ENCODE peak calls at places on chromosomes 4 and X, in four cellular contexts. S is suprapubic skin, L is A549, Q is SK-N-SH. G is an unnamed sample.
A peak's percentile ranks its signal among the peaks of the same experiment; 100 is the strongest.

GRCh38 chr4:8645753-8646124 is 53.2 kb downstream of the CPZ start:
- DNase-seq in S (peak; percentile 57), L (no peak), Q (no peak), G (no peak)

GRCh38 chr4:73872331-73873108 is 3.3 kb downstream of the CXCL1 start:
- DNase-seq in S (no peak), L (no peak), Q (no peak), G (no peak)

GRCh38 chrX:97685753-97686152 is 802.0 kb downstream of the RPA4 start:
- DNase-seq in S (no peak), L (peak; percentile 39), Q (peak; percentile 41), G (no peak)

GRCh38 chrX:110218591-110218990 is 99.3 kb downstream of the AMMECR1 start:
- DNase-seq in S (no peak), L (peak; percentile 20), Q (no peak), G (no peak)

GRCh38 chr4:176988226-176988625 is 195.5 kb upstream of the VEGFC start:
- DNase-seq in S (no peak), L (peak; percentile 87), Q (no peak), G (no peak)

GRCh38 chrX:31483336-31483735 is 411.5 kb upstream of the FTHL17 start:
- DNase-seq in S (no peak), L (no peak), Q (no peak), G (no peak)

GRCh38 chrX:20521245-20521644 is 254.5 kb upstream of the RPS6KA3 start:
- DNase-seq in S (no peak), L (peak; percentile 48), Q (no peak), G (no peak)

GRCh38 chr4:1416948-1417260 is 10.7 kb upstream of the NKX1-1 start:
- DNase-seq in S (no peak), L (no peak), Q (peak; percentile 27), G (no peak)

DNA sequence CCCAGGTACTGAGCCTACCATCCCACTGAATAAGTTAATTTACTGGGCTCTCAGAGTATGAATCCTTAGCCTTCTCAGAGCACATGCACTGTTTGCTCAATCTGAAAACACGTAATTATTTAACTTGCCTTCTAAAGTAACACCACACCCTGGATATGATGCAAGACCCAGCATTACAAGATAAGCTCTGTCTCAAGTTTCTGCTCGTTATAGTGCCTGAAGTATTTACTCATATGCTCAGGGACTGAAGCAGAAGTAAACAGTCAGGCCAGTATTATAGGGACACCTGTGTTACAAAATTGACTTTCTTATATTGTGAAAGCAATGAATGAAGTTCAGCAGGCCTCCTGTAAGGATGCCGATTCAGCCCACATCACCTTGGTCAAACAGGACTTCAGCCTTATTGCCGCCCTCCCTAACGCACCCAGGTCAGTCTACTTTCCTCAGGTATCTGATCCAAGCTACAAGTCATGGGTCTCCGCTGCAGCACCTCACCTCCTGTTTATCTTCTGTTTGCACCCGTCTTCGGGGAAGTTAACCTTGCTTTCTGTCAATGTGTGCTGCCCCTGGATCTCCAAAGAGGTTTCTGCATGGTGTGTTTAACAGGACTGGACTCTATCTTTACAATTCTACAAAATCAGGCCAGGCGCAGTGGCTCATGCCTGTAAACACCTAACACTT is 42.9 kb upstream of the KLF3 start:
- DNase-seq in S (no peak), L (peak; percentile 87), Q (no peak), G (peak; percentile 69)
- TF ChIP-seq EP300 in S (no peak), L (peak; percentile 67), Q (no peak), G (peak; percentile 21)

GRCh38 chr4:5774416-5775056 is 63.5 kb downstream of the EVC start:
- DNase-seq in S (peak; percentile 13), L (no peak), Q (no peak), G (no peak)
- TF ChIP-seq EP300 in S (no peak), L (no peak), Q (no peak), G (no peak)

DNA sequence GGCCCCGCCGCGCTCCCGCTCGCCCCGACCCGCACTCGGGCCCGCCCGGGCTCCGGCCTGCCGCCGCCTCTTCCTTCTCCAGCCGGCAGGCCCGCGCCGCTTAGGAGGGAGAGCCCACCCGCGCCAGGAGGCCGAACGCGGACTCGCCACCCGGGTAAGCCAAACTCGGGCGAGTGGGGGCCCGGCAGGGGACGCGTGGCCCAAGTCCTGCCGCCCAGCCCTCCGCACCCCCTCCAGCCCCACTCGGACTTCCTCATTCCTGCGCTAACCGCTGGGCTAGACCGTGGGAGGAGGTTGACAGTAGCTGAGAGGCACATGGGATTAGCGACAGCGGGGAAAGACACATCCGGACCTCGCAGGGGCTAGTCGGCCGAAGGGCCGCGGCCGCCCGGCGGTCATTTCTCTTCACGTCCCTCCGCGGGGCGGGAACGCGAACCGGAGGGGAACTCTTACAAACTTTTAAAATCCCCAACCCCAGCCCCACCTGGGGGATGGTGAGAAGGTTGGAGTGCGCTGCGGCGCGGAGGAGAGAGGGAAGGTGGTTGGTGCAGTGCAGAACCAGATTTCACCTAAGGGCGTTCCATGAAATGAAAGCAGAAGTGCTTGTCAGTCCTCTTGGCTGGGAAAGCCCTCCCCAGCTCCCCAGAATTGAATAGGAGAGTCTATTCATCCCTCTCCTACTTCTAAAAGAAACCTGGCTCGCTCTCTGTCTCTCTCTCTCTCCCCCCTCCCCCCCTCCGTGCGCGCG is 650 bp downstream of the NFKB1 start:
- DNase-seq in S (peak; percentile 91), L (peak; percentile 83), Q (peak; percentile 84), G (peak; percentile 86)
- TF ChIP-seq EP300 in S (no peak), L (no peak), Q (no peak), G (no peak)

GRCh38 chr4:167986044-167986443 is 106.3 kb upstream of the ANXA10 start:
- DNase-seq in S (no peak), L (no peak), Q (no peak), G (no peak)

GRCh38 chr4:167985565-167985964 is 106.8 kb upstream of the ANXA10 start:
- DNase-seq in S (no peak), L (no peak), Q (no peak), G (no peak)

GRCh38 chr4:167989815-167990214 is 102.5 kb upstream of the ANXA10 start:
- DNase-seq in S (no peak), L (peak; percentile 1), Q (no peak), G (no peak)

DNA sequence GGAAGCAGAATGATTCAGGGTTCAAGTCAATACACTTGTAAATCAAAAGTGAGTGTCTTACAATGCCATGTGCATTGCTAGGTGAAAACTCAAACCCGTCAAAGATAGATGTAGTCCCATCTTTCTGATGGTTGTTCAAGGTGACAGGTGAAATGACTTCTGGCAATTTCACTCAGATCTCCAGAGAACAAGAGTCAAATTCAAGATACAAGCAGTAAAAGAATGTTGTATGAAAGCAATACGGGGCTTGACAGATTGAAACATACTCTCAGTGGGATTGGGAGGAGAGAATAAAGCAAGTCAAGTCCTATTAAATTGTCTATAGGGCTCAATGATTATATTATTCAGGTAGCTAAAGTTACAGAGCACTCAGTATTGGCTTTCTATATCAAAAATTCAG is 105.1 kb upstream of the ANXA10 start:
- DNase-seq in S (no peak), L (no peak), Q (no peak), G (no peak)
- TF ChIP-seq EP300 in S (no peak), L (no peak), Q (no peak), G (no peak)

GRCh38 chr4:53478671-53479456 is 101.4 kb downstream of the FIP1L1 start:
- DNase-seq in S (no peak), L (peak; percentile 45), Q (no peak), G (no peak)

GRCh38 chr4:53483250-53483649 is 105.8 kb downstream of the FIP1L1 start:
- DNase-seq in S (no peak), L (no peak), Q (no peak), G (no peak)

GRCh38 chr4:53479731-53480525 is 102.5 kb downstream of the FIP1L1 start:
- DNase-seq in S (no peak), L (no peak), Q (no peak), G (no peak)

GRCh38 chr4:53480909-53481308 is 103.5 kb downstream of the FIP1L1 start:
- DNase-seq in S (no peak), L (no peak), Q (no peak), G (no peak)

DNA sequence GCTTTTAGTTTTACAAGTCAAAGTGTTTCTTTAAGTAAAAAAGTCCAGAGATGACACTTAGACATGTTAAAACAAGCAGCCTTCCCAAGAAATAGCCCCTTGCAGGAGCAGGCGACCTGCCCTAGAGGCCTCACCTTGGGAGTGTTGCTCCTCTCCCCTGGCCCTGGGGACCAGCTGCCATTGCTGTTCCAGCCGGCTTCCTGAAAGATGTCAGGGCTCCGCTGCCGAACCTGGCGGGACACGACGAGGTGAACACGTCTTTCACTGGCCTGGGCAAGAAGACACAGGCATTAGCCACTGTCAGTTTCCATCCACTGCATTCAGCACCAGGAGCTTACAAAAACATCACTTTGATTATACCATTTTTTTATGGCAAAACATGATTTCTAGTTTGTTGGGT is 104.1 kb downstream of the FIP1L1 start:
- DNase-seq in S (no peak), L (no peak), Q (no peak), G (no peak)
- TF ChIP-seq EP300 in S (no peak), L (no peak), Q (no peak), G (no peak)

GRCh38 chrX:46446727-46447378 is 98.4 kb downstream of the ZNF674 start:
- DNase-seq in S (peak; percentile 86), L (peak; percentile 88), Q (peak; percentile 96), G (peak; percentile 87)
- TF ChIP-seq EP300 in S (no peak), L (no peak), Q (no peak), G (no peak)

DNA sequence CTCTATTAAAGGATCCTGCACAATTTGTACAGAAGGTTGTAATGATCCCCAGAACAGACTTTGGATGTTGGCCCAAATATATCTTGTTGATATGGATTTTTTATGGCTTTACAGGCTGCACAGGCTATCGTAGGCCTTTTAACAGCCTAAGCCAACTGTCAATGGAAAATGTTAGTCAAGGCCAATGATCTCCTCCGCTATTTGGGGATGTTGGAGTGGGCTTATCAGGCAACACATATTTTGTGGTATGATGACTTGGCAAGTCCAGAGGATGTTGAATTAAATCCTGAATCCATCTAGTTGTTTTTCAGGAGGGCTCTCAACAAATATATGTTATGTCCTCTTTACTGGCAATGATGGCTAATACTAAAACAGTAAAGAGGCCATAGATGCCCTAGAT is 42.1 kb downstream of the ZCCHC13 start:
- DNase-seq in S (no peak), L (no peak), Q (no peak), G (no peak)
- TF ChIP-seq EP300 in S (no peak), L (no peak), Q (no peak), G (no peak)

GRCh38 chr4:20288047-20288650 is 36.4 kb downstream of the SLIT2 start:
- DNase-seq in S (no peak), L (no peak), Q (no peak), G (no peak)

GRCh38 chr4:20281453-20281852 is 29.7 kb downstream of the SLIT2 start:
- DNase-seq in S (no peak), L (no peak), Q (no peak), G (no peak)

GRCh38 chr4:20287246-20287645 is 35.5 kb downstream of the SLIT2 start:
- DNase-seq in S (no peak), L (no peak), Q (no peak), G (no peak)

GRCh38 chr4:20283039-20283438 is 31.3 kb downstream of the SLIT2 start:
- DNase-seq in S (no peak), L (no peak), Q (no peak), G (no peak)

GRCh38 chr4:20284990-20285389 is 33.3 kb downstream of the SLIT2 start:
- DNase-seq in S (no peak), L (no peak), Q (no peak), G (no peak)
- TF ChIP-seq EP300 in S (no peak), L (no peak), Q (no peak), G (no peak)

DNA sequence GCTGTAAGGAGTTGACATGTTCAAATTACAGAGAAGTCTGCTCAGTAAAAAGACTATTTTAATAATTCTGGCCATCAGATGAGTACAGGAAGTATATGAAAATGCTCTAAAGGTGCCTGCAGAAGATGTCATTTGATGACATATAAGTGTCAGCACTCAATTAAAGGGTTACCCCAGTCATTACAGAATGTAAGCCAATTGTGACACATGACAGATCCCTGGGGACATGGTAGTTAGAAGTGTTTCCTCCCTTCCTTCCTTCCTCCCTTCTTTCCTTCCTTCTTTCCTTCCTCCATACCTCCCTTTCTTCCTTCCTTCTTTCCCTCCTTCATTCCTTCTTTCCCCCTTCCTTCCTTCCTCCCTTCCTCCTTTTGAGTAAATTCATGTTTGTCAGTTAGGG is 453.0 kb downstream of the RAPGEF2 start:
- DNase-seq in S (no peak), L (no peak), Q (no peak), G (no peak)
- TF ChIP-seq EP300 in S (no peak), L (no peak), Q (no peak), G (no peak)

G was measured in transverse colon.